ENCODE peak calls at places on chromosomes 1 and 21, in four cellular contexts. S is upper lobe of right lung, X is HCT116, D is small intestine. I is an unnamed sample.

GRCh38 chr1:20390589-20391331 is 95.2 kb downstream of the CAMK2N1 start:
- DNase-seq in D (no peak), S (no peak), X (no peak), I (no peak)

GRCh38 chr1:155860939-155861496 is 1.7 kb downstream of the SYT11 start:
- DNase-seq in D (no peak), X (no peak), S (no peak), I (no peak)

GRCh38 chr1:36466370-36467026 is 2.3 kb upstream of the MRPS15 start:
- DNase-seq in X (no peak), S (peak; percentile 59), D (no peak), I (no peak)

GRCh38 chr1:172394811-172395210 is 25.7 kb upstream of the C1orf105 start:
- DNase-seq in D (no peak), S (no peak), X (no peak), I (no peak)

GRCh38 chr1:1231400-1232223 is at the start of gene SDF4:
- DNase-seq in S (peak; percentile 99), D (peak; percentile 96), X (peak; percentile 88), I (peak; percentile 97)

GRCh38 chr1:173315296-173315695 is 108.2 kb upstream of the TNFSF4 start:
- DNase-seq in S (no peak), X (no peak), D (no peak), I (no peak)

GRCh38 chr1:89356658-89357400 is 7.0 kb upstream of the GBP6 start:
- DNase-seq in D (peak; percentile 13), S (no peak), X (no peak), I (no peak)

GRCh38 chr1:151733126-151733525 is 11.8 kb downstream of the RIIAD1 start:
- DNase-seq in D (no peak), X (no peak), S (no peak), I (no peak)

GRCh38 chr1:24513691-24514090 is 11.1 kb downstream of the RCAN3 start:
- DNase-seq in D (no peak), X (no peak), S (no peak), I (no peak)

GRCh38 chr1:2468041-2468472 is 8.0 kb upstream of the PLCH2 start:
- DNase-seq in S (no peak), X (no peak), D (no peak), I (no peak)

GRCh38 chr1:29986986-29987385 is 736.4 kb downstream of the MATN1 start:
- DNase-seq in X (no peak), S (no peak), D (peak; percentile 3), I (no peak)

GRCh38 chr1:29383972-29384371 is 147.7 kb downstream of the PTPRU start:
- DNase-seq in D (no peak), X (no peak), S (no peak), I (no peak)

GRCh38 chr1:48697066-48697707 is 79.5 kb downstream of the BEND5 start:
- DNase-seq in S (peak; percentile 75), X (peak; percentile 18), D (peak; percentile 62), I (peak; percentile 50)

GRCh38 chr1:3940081-3940755 is 40.1 kb upstream of the C1orf174 start:
- DNase-seq in X (no peak), S (no peak), D (no peak), I (no peak)

GRCh38 chr1:59498640-59499039 is 201.7 kb downstream of the FGGY start:
- DNase-seq in X (no peak), S (no peak), D (no peak), I (no peak)

GRCh38 chr1:12450090-12450764 is 167.8 kb downstream of the DHRS3 start:
- DNase-seq in D (no peak), X (no peak), S (peak; percentile 71), I (no peak)

GRCh38 chr1:226002667-226003501 is 3.7 kb upstream of the SDE2 start:
- DNase-seq in D (no peak), S (peak; percentile 82), X (peak; percentile 46), I (no peak)

GRCh38 chr1:156487862-156488261 is 12.7 kb downstream of the MEF2D start:
- DNase-seq in S (no peak), D (no peak), X (no peak), I (no peak)

GRCh38 chr21:36030581-36031189 is 29.6 kb downstream of the SETD4 start:
- DNase-seq in X (no peak), S (no peak), D (peak; percentile 17), I (no peak)

GRCh38 chr1:70990460-70991253 is 57.0 kb downstream of the PTGER3 start:
- DNase-seq in D (no peak), X (no peak), S (no peak), I (no peak)

GRCh38 chr1:3762873-3763228 is 9.7 kb upstream of the SMIM1 start:
- DNase-seq in S (no peak), D (no peak), X (no peak), I (no peak)

GRCh38 chr1:230104395-230105244 is 37.6 kb downstream of the GALNT2 start:
- DNase-seq in X (peak; percentile 94), S (peak; percentile 97), D (peak; percentile 93), I (peak; percentile 94)

GRCh38 chr1:240804475-240804874 is 192.5 kb upstream of the GREM2 start:
- DNase-seq in X (no peak), S (no peak), D (no peak), I (no peak)

GRCh38 chr1:154157520-154158306 is 2.8 kb upstream of the NUP210L start:
- DNase-seq in X (no peak), D (peak; percentile 62), S (no peak), I (no peak)

GRCh38 chr21:44907966-44908364 is 12.7 kb downstream of the ITGB2 start:
- DNase-seq in D (no peak), X (no peak), S (peak; percentile 85), I (no peak)

GRCh38 chr1:219347843-219348475 is 174.3 kb downstream of the LYPLAL1 start:
- DNase-seq in S (peak; percentile 66), D (no peak), X (no peak), I (no peak)

GRCh38 chr1:153428790-153429189 is 12.5 kb downstream of the S100A7A start:
- DNase-seq in X (no peak), D (no peak), S (no peak), I (no peak)

GRCh38 chr1:34190692-34191091 is 14.0 kb downstream of the C1orf94 start:
- DNase-seq in X (no peak), S (no peak), D (no peak), I (no peak)

GRCh38 chr1:21318714-21319159 is 28.5 kb upstream of the ECE1 start:
- DNase-seq in X (no peak), D (no peak), S (peak; percentile 87), I (peak; percentile 74)

GRCh38 chr1:1106510-1107221 is 9.2 kb downstream of the C1orf159 start:
- DNase-seq in S (peak; percentile 63), D (no peak), X (no peak), I (no peak)

GRCh38 chr1:52306227-52307006 is 59.6 kb downstream of the CC2D1B start:
- DNase-seq in D (no peak), S (no peak), X (no peak), I (no peak)

GRCh38 chr1:173451981-173452380 is 25.2 kb upstream of the PRDX6 start:
- DNase-seq in X (no peak), S (no peak), D (no peak), I (peak; percentile 50)

GRCh38 chr1:119542492-119542946 is 35.5 kb downstream of the HSD3B1 start:
- DNase-seq in D (no peak), X (no peak), S (no peak), I (no peak)

GRCh38 chr1:161198877-161199431 is at the start of gene ADAMTS4:
- DNase-seq in D (no peak), X (no peak), S (no peak), I (peak; percentile 43)

I was measured in breast epithelium.